ENCODE peak calls at places on chromosomes 16 and 17, in six cellular contexts. One of them, this sample, is unnamed.

GRCh38 chr17:27760069-27760885 is 40.1 kb downstream of the NOS2 start:
- DNase-seq in CD8-positive, alpha-beta T cell: peak; percentile 73
- DNase-seq in left ventricle myocardium inferior: peak; percentile 70
- DNase-seq in glutamatergic neuron: peak; percentile 89
- DNase-seq in mesothelial cell of epicardium: no peak
- DNase-seq in AG10803: peak; percentile 16
- DNase-seq in this sample: peak; percentile 86

GRCh38 chr16:69310479-69311114 is 553 bp upstream of the VPS4A start:
- DNase-seq in CD8-positive, alpha-beta T cell: no peak
- DNase-seq in left ventricle myocardium inferior: no peak
- DNase-seq in glutamatergic neuron: no peak
- DNase-seq in mesothelial cell of epicardium: no peak
- DNase-seq in AG10803: no peak
- DNase-seq in this sample: no peak

GRCh38 chr17:31190351-31190750 is 95.6 kb downstream of the NF1 start:
- DNase-seq in CD8-positive, alpha-beta T cell: no peak
- DNase-seq in left ventricle myocardium inferior: no peak
- DNase-seq in glutamatergic neuron: no peak
- DNase-seq in mesothelial cell of epicardium: no peak
- DNase-seq in AG10803: peak; percentile 23
- DNase-seq in this sample: no peak

GRCh38 chr17:51668963-51669246 is 408.6 kb downstream of the UTP18 start:
- DNase-seq in CD8-positive, alpha-beta T cell: no peak
- DNase-seq in left ventricle myocardium inferior: no peak
- DNase-seq in glutamatergic neuron: no peak
- DNase-seq in mesothelial cell of epicardium: no peak
- DNase-seq in AG10803: no peak
- DNase-seq in this sample: no peak

GRCh38 chr16:20673882-20674683 is 23.4 kb downstream of the ACSM1 start:
- DNase-seq in CD8-positive, alpha-beta T cell: no peak
- DNase-seq in left ventricle myocardium inferior: no peak
- DNase-seq in glutamatergic neuron: no peak
- DNase-seq in mesothelial cell of epicardium: no peak
- DNase-seq in AG10803: no peak
- DNase-seq in this sample: no peak

GRCh38 chr17:77506371-77506991 is 365.7 kb downstream of the SEC14L1 start:
- DNase-seq in CD8-positive, alpha-beta T cell: no peak
- DNase-seq in left ventricle myocardium inferior: no peak
- DNase-seq in glutamatergic neuron: peak; percentile 31
- DNase-seq in mesothelial cell of epicardium: no peak
- DNase-seq in AG10803: no peak
- DNase-seq in this sample: no peak

GRCh38 chr17:79633154-79633553 is 22.3 kb upstream of the RBFOX3 start:
- DNase-seq in CD8-positive, alpha-beta T cell: no peak
- DNase-seq in left ventricle myocardium inferior: peak; percentile 3
- DNase-seq in glutamatergic neuron: no peak
- DNase-seq in mesothelial cell of epicardium: peak; percentile 6
- DNase-seq in AG10803: no peak
- DNase-seq in this sample: no peak

GRCh38 chr16:46796764-46797269 is 34.2 kb downstream of the C16orf87 start:
- DNase-seq in CD8-positive, alpha-beta T cell: no peak
- DNase-seq in left ventricle myocardium inferior: no peak
- DNase-seq in glutamatergic neuron: no peak
- DNase-seq in mesothelial cell of epicardium: no peak
- DNase-seq in AG10803: no peak
- DNase-seq in this sample: no peak

GRCh38 chr16:30095166-30096078 is 591 bp downstream of the YPEL3 start:
- DNase-seq in CD8-positive, alpha-beta T cell: peak; percentile 25
- DNase-seq in left ventricle myocardium inferior: no peak
- DNase-seq in glutamatergic neuron: peak; percentile 59
- DNase-seq in mesothelial cell of epicardium: no peak
- DNase-seq in AG10803: no peak
- DNase-seq in this sample: no peak

GRCh38 chr17:67011527-67012175 is 32.7 kb upstream of the CACNG1 start:
- DNase-seq in CD8-positive, alpha-beta T cell: no peak
- DNase-seq in left ventricle myocardium inferior: no peak
- DNase-seq in glutamatergic neuron: no peak
- DNase-seq in mesothelial cell of epicardium: no peak
- DNase-seq in AG10803: no peak
- DNase-seq in this sample: no peak

GRCh38 chr17:6498798-6499540 is 54.7 kb downstream of the PIMREG start:
- DNase-seq in CD8-positive, alpha-beta T cell: no peak
- DNase-seq in left ventricle myocardium inferior: no peak
- DNase-seq in glutamatergic neuron: no peak
- DNase-seq in mesothelial cell of epicardium: no peak
- DNase-seq in AG10803: no peak
- DNase-seq in this sample: no peak

GRCh38 chr17:57606111-57606875 is 138.8 kb downstream of the CCDC182 start:
- DNase-seq in CD8-positive, alpha-beta T cell: no peak
- DNase-seq in left ventricle myocardium inferior: no peak
- DNase-seq in glutamatergic neuron: no peak
- DNase-seq in mesothelial cell of epicardium: no peak
- DNase-seq in AG10803: no peak
- DNase-seq in this sample: no peak

GRCh38 chr17:81713556-81714411 is 1.7 kb downstream of the SLC25A10 start:
- DNase-seq in CD8-positive, alpha-beta T cell: no peak
- DNase-seq in left ventricle myocardium inferior: no peak
- DNase-seq in glutamatergic neuron: peak; percentile 78
- DNase-seq in mesothelial cell of epicardium: no peak
- DNase-seq in AG10803: no peak
- DNase-seq in this sample: peak; percentile 48

GRCh38 chr17:36777118-36777517 is 160.2 kb upstream of the LHX1 start:
- DNase-seq in CD8-positive, alpha-beta T cell: no peak
- DNase-seq in left ventricle myocardium inferior: no peak
- DNase-seq in glutamatergic neuron: no peak
- DNase-seq in mesothelial cell of epicardium: no peak
- DNase-seq in AG10803: no peak
- DNase-seq in this sample: peak; percentile 49

GRCh38 chr16:2212362-2213324 is 2.0 kb upstream of the BRICD5 start:
- DNase-seq in CD8-positive, alpha-beta T cell: no peak
- DNase-seq in left ventricle myocardium inferior: peak; percentile 63
- DNase-seq in glutamatergic neuron: no peak
- DNase-seq in mesothelial cell of epicardium: no peak
- DNase-seq in AG10803: no peak
- DNase-seq in this sample: no peak

GRCh38 chr17:49513616-49514373 is 18.7 kb downstream of the NGFR start:
- DNase-seq in CD8-positive, alpha-beta T cell: no peak
- DNase-seq in left ventricle myocardium inferior: peak; percentile 76
- DNase-seq in glutamatergic neuron: peak; percentile 18
- DNase-seq in mesothelial cell of epicardium: no peak
- DNase-seq in AG10803: no peak
- DNase-seq in this sample: no peak

GRCh38 chr17:76439314-76439928 is 13.5 kb downstream of the UBE2O start:
- DNase-seq in CD8-positive, alpha-beta T cell: no peak
- DNase-seq in left ventricle myocardium inferior: no peak
- DNase-seq in glutamatergic neuron: no peak
- DNase-seq in mesothelial cell of epicardium: no peak
- DNase-seq in AG10803: no peak
- DNase-seq in this sample: no peak

GRCh38 chr16:57802635-57803412 is 533 bp upstream of the KIFC3 start:
- DNase-seq in CD8-positive, alpha-beta T cell: no peak
- DNase-seq in left ventricle myocardium inferior: no peak
- DNase-seq in glutamatergic neuron: no peak
- DNase-seq in mesothelial cell of epicardium: no peak
- DNase-seq in AG10803: no peak
- DNase-seq in this sample: peak; percentile 28

GRCh38 chr16:2295056-2295798 is 27.3 kb upstream of the RNPS1 start:
- DNase-seq in CD8-positive, alpha-beta T cell: peak; percentile 20
- DNase-seq in left ventricle myocardium inferior: no peak
- DNase-seq in glutamatergic neuron: no peak
- DNase-seq in mesothelial cell of epicardium: no peak
- DNase-seq in AG10803: no peak
- DNase-seq in this sample: no peak

GRCh38 chr16:79269211-79269863 is 331.2 kb downstream of the MAF start:
- DNase-seq in CD8-positive, alpha-beta T cell: no peak
- DNase-seq in left ventricle myocardium inferior: no peak
- DNase-seq in glutamatergic neuron: no peak
- DNase-seq in mesothelial cell of epicardium: no peak
- DNase-seq in AG10803: no peak
- DNase-seq in this sample: no peak

GRCh38 chr17:68437979-68438877 is 19.1 kb downstream of the WIPI1 start:
- DNase-seq in CD8-positive, alpha-beta T cell: peak; percentile 53
- DNase-seq in left ventricle myocardium inferior: peak; percentile 51
- DNase-seq in glutamatergic neuron: no peak
- DNase-seq in mesothelial cell of epicardium: no peak
- DNase-seq in AG10803: no peak
- DNase-seq in this sample: no peak

GRCh38 chr16:50841081-50841886 is 99.4 kb downstream of the CYLD start:
- DNase-seq in CD8-positive, alpha-beta T cell: peak; percentile 34
- DNase-seq in left ventricle myocardium inferior: no peak
- DNase-seq in glutamatergic neuron: no peak
- DNase-seq in mesothelial cell of epicardium: no peak
- DNase-seq in AG10803: no peak
- DNase-seq in this sample: no peak

GRCh38 chr16:50839356-50839755 is 97.5 kb downstream of the CYLD start:
- DNase-seq in CD8-positive, alpha-beta T cell: no peak
- DNase-seq in left ventricle myocardium inferior: no peak
- DNase-seq in glutamatergic neuron: no peak
- DNase-seq in mesothelial cell of epicardium: no peak
- DNase-seq in AG10803: no peak
- DNase-seq in this sample: no peak

GRCh38 chr16:50838885-50839284 is 97.0 kb downstream of the CYLD start:
- DNase-seq in CD8-positive, alpha-beta T cell: no peak
- DNase-seq in left ventricle myocardium inferior: no peak
- DNase-seq in glutamatergic neuron: no peak
- DNase-seq in mesothelial cell of epicardium: no peak
- DNase-seq in AG10803: no peak
- DNase-seq in this sample: no peak

GRCh38 chr16:50842013-50842505 is 100.2 kb downstream of the CYLD start:
- DNase-seq in CD8-positive, alpha-beta T cell: no peak
- DNase-seq in left ventricle myocardium inferior: no peak
- DNase-seq in glutamatergic neuron: no peak
- DNase-seq in mesothelial cell of epicardium: no peak
- DNase-seq in AG10803: no peak
- DNase-seq in this sample: no peak

DNA sequence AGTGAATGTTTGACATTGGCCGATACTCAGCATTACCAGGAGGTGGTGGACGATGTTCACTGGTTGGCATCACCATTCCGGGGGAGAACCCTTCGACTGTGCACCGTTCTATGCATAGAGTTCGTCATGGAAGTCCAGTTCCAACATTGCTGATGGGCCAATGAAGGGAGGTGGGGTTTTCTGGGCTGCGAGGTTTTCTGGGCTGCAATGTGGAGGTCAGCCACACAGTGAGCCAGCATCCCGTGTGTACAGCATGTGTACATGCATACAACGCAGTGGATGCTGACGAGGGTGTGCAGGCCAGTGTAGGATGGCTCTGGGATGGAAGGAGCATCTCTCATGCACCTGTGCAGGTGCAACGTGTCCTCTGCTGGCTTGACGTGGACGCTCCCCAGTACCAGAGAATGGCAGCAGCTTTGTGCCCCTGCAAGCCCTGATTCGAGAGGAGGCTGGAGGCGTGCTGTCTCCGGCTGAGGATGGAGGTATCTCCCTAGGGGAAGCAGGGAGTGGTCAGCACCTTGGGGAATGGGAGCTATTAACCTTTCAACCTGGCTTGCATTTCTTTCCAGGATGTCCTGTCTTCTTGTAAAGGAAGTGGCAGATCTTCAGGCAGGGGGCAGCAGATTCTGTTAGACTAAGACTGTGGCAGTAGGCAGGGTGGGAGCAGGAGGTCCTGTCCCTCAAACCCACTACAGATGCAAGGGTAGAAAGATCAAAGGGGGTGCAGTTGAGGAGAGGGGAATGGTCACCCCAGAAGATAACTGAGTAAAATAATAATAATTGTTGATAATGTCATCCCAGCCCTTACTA is 98.2 kb downstream of the CYLD start:
- DNase-seq in CD8-positive, alpha-beta T cell: no peak
- DNase-seq in left ventricle myocardium inferior: no peak
- DNase-seq in glutamatergic neuron: no peak
- DNase-seq in mesothelial cell of epicardium: no peak
- DNase-seq in AG10803: no peak
- DNase-seq in this sample: no peak
- TF ChIP-seq CTCF in CD8-positive, alpha-beta T cell: no peak
- TF ChIP-seq CTCF in left ventricle myocardium inferior: no peak
- TF ChIP-seq CTCF in glutamatergic neuron: no peak
- TF ChIP-seq CTCF in mesothelial cell of epicardium: no peak
- TF ChIP-seq CTCF in AG10803: no peak
- TF ChIP-seq CTCF in this sample: no peak

DNA sequence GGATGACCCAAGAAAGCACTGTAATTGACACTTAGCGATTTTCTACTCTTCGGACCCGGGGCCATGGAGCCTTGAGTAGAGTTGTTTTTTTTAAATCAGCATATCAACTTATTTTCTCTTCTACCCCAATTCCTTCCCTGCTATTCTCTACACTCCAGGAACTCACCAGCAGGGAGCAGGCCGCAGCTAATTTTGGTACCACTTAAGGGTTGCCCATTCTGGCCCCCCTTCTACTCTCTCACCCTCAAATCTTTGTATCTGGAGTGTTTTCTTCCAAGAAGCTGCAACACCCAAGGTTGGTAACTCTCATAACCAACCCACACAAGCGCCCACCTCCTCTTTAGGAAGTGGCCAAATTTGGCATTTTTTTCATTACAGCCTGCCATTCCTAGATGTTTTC is 5.5 kb upstream of the ERAL1 start:
- DNase-seq in CD8-positive, alpha-beta T cell: no peak
- DNase-seq in left ventricle myocardium inferior: no peak
- DNase-seq in glutamatergic neuron: no peak
- DNase-seq in mesothelial cell of epicardium: no peak
- DNase-seq in AG10803: no peak
- DNase-seq in this sample: no peak
- TF ChIP-seq CTCF in CD8-positive, alpha-beta T cell: no peak
- TF ChIP-seq CTCF in left ventricle myocardium inferior: no peak
- TF ChIP-seq CTCF in glutamatergic neuron: no peak
- TF ChIP-seq CTCF in mesothelial cell of epicardium: no peak
- TF ChIP-seq CTCF in AG10803: no peak
- TF ChIP-seq CTCF in this sample: no peak

GRCh38 chr16:81940781-81941560 is 70.3 kb downstream of the SDR42E1 start:
- DNase-seq in CD8-positive, alpha-beta T cell: no peak
- DNase-seq in left ventricle myocardium inferior: no peak
- DNase-seq in glutamatergic neuron: no peak
- DNase-seq in mesothelial cell of epicardium: no peak
- DNase-seq in AG10803: peak; percentile 90
- DNase-seq in this sample: no peak
- TF ChIP-seq CTCF in CD8-positive, alpha-beta T cell: peak; percentile 25
- TF ChIP-seq CTCF in left ventricle myocardium inferior: peak; percentile 64
- TF ChIP-seq CTCF in glutamatergic neuron: peak; percentile 50
- TF ChIP-seq CTCF in mesothelial cell of epicardium: peak; percentile 52
- TF ChIP-seq CTCF in AG10803: peak; percentile 73
- TF ChIP-seq CTCF in this sample: peak; percentile 36

GRCh38 chr17:2400474-2400866 is 390 bp downstream of the MNT start:
- DNase-seq in CD8-positive, alpha-beta T cell: peak; percentile 62
- DNase-seq in left ventricle myocardium inferior: peak; percentile 48
- DNase-seq in glutamatergic neuron: peak; percentile 78
- DNase-seq in mesothelial cell of epicardium: no peak
- DNase-seq in AG10803: peak; percentile 45
- DNase-seq in this sample: peak; percentile 65

GRCh38 chr17:2399572-2400473 is 1.0 kb downstream of the MNT start:
- DNase-seq in CD8-positive, alpha-beta T cell: peak; percentile 90
- DNase-seq in left ventricle myocardium inferior: peak; percentile 96
- DNase-seq in glutamatergic neuron: peak; percentile 95
- DNase-seq in mesothelial cell of epicardium: peak; percentile 96
- DNase-seq in AG10803: peak; percentile 97
- DNase-seq in this sample: peak; percentile 95

GRCh38 chr17:2397247-2398171 is 3.4 kb downstream of the MNT start:
- DNase-seq in CD8-positive, alpha-beta T cell: no peak
- DNase-seq in left ventricle myocardium inferior: no peak
- DNase-seq in glutamatergic neuron: no peak
- DNase-seq in mesothelial cell of epicardium: no peak
- DNase-seq in AG10803: no peak
- DNase-seq in this sample: no peak

GRCh38 chr17:2398188-2398587 is 2.7 kb downstream of the MNT start:
- DNase-seq in CD8-positive, alpha-beta T cell: no peak
- DNase-seq in left ventricle myocardium inferior: no peak
- DNase-seq in glutamatergic neuron: no peak
- DNase-seq in mesothelial cell of epicardium: no peak
- DNase-seq in AG10803: no peak
- DNase-seq in this sample: no peak

GRCh38 chr17:2398655-2399571 is 1.9 kb downstream of the MNT start:
- DNase-seq in CD8-positive, alpha-beta T cell: peak; percentile 58
- DNase-seq in left ventricle myocardium inferior: peak; percentile 56
- DNase-seq in glutamatergic neuron: no peak
- DNase-seq in mesothelial cell of epicardium: no peak
- DNase-seq in AG10803: peak; percentile 73
- DNase-seq in this sample: no peak
- TF ChIP-seq CTCF in CD8-positive, alpha-beta T cell: no peak
- TF ChIP-seq CTCF in left ventricle myocardium inferior: no peak
- TF ChIP-seq CTCF in glutamatergic neuron: no peak
- TF ChIP-seq CTCF in mesothelial cell of epicardium: no peak
- TF ChIP-seq CTCF in AG10803: no peak
- TF ChIP-seq CTCF in this sample: no peak

This sample was measured in nephron progenitor cell.